ENCODE peak calls at places on chromosomes 7 and 10, in five cellular contexts. L is NCI-H1092, N is GM19239, O is NCI-H1436, A is DMS153. S is an unnamed sample.

GRCh38 chr10:131075218-131075770 is 236.2 kb downstream of the TCERG1L start:
- DNase-seq in L (no peak), N (no peak), O (no peak), A (no peak), S (no peak)

GRCh38 chr7:137421389-137421788 is 77.9 kb upstream of the PTN start:
- DNase-seq in L (peak; percentile 54), N (no peak), O (no peak), A (no peak), S (no peak)

GRCh38 chr7:2022021-2022409 is 210.7 kb downstream of the MAD1L1 start:
- DNase-seq in L (no peak), N (no peak), O (no peak), A (no peak), S (no peak)

GRCh38 chr10:63055705-63056104 is 77.4 kb upstream of the NRBF2 start:
- DNase-seq in L (no peak), N (no peak), O (no peak), A (no peak), S (no peak)

GRCh38 chr10:29691564-29692064 is 56.8 kb upstream of the SVIL start:
- DNase-seq in L (no peak), N (no peak), O (no peak), A (no peak), S (no peak)

GRCh38 chr10:58017719-58018367 is 249.9 kb downstream of the IPMK start:
- DNase-seq in L (no peak), N (no peak), O (no peak), A (no peak), S (no peak)

GRCh38 chr7:80726731-80727130 is 88.3 kb downstream of the CD36 start:
- DNase-seq in L (no peak), N (no peak), O (no peak), A (no peak), S (no peak)

GRCh38 chr7:51253157-51253556 is 63.5 kb downstream of the COBL start:
- DNase-seq in L (peak; percentile 26), N (no peak), O (no peak), A (peak; percentile 48), S (no peak)

GRCh38 chr7:104240400-104240799 is 32.6 kb upstream of the ORC5 start:
- DNase-seq in L (peak; percentile 88), N (no peak), O (peak; percentile 60), A (peak; percentile 47), S (no peak)

GRCh38 chr10:70925377-70926214 is 37.2 kb upstream of the PCBD1 start:
- DNase-seq in L (peak; percentile 7), N (peak; percentile 66), O (peak; percentile 53), A (no peak), S (no peak)

GRCh38 chr10:114271779-114272167 is 32.7 kb downstream of the VWA2 start:
- DNase-seq in L (no peak), N (no peak), O (no peak), A (no peak), S (no peak)

GRCh38 chr10:5956146-5956914 is 21.0 kb downstream of the IL15RA start:
- DNase-seq in L (no peak), N (no peak), O (no peak), A (no peak), S (no peak)

GRCh38 chr10:97991875-97992274 is 38.5 kb downstream of the CRTAC1 start:
- DNase-seq in L (no peak), N (no peak), O (no peak), A (no peak), S (no peak)

GRCh38 chr10:97053285-97053684 is 132.5 kb downstream of the SLIT1 start:
- DNase-seq in L (peak; percentile 11), N (no peak), O (peak; percentile 78), A (no peak), S (no peak)

GRCh38 chr7:88204525-88205103 is 15.2 kb downstream of the SRI start:
- DNase-seq in L (no peak), N (no peak), O (no peak), A (no peak), S (no peak)

GRCh38 chr7:137934176-137934826 is 67.6 kb downstream of the CREB3L2 start:
- DNase-seq in L (no peak), N (no peak), O (no peak), A (no peak), S (no peak)

GRCh38 chr7:2104107-2104710 is 128.5 kb downstream of the MAD1L1 start:
- DNase-seq in L (no peak), N (peak; percentile 75), O (no peak), A (no peak), S (no peak)

S was measured in GM12864.